ENCODE peak calls at places on chromosome 4, in ten cellular contexts. One of them, this sample, is unnamed.
A peak's percentile ranks its signal among the peaks of the same experiment; 100 is the strongest.

GRCh38 chr4:145049241-145049640 is 48.8 kb downstream of the ANAPC10 start:
- DNase-seq in skeletal muscle cell: no peak
- DNase-seq in tibial nerve: no peak
- DNase-seq in HFF-Myc: no peak
- DNase-seq in fibroblast of mammary gland: no peak
- DNase-seq in heart right ventricle: no peak
- DNase-seq in A549: no peak
- DNase-seq in IMR-90: no peak
- DNase-seq in gastrocnemius medialis: no peak
- DNase-seq in left ventricle myocardium inferior: no peak
- DNase-seq in this sample: no peak

GRCh38 chr4:83054928-83055327 is 19.9 kb downstream of the COPS4 start:
- DNase-seq in skeletal muscle cell: no peak
- DNase-seq in A549: no peak
- DNase-seq in gastrocnemius medialis: no peak
- DNase-seq in left ventricle myocardium inferior: no peak
- DNase-seq in fibroblast of mammary gland: peak; percentile 41
- DNase-seq in HFF-Myc: no peak
- DNase-seq in tibial nerve: no peak
- DNase-seq in heart right ventricle: no peak
- DNase-seq in IMR-90: peak; percentile 15
- DNase-seq in this sample: peak; percentile 15

GRCh38 chr4:43014266-43014665 is 121.8 kb downstream of the GRXCR1 start:
- DNase-seq in skeletal muscle cell: no peak
- DNase-seq in A549: no peak
- DNase-seq in gastrocnemius medialis: no peak
- DNase-seq in HFF-Myc: no peak
- DNase-seq in IMR-90: no peak
- DNase-seq in left ventricle myocardium inferior: no peak
- DNase-seq in tibial nerve: no peak
- DNase-seq in heart right ventricle: no peak
- DNase-seq in fibroblast of mammary gland: no peak
- DNase-seq in this sample: no peak

GRCh38 chr4:154858166-154858565 is 77.1 kb downstream of the RBM46 start:
- DNase-seq in A549: no peak
- DNase-seq in HFF-Myc: no peak
- DNase-seq in heart right ventricle: no peak
- DNase-seq in skeletal muscle cell: no peak
- DNase-seq in tibial nerve: no peak
- DNase-seq in gastrocnemius medialis: no peak
- DNase-seq in left ventricle myocardium inferior: no peak
- DNase-seq in IMR-90: no peak
- DNase-seq in fibroblast of mammary gland: no peak
- DNase-seq in this sample: no peak

GRCh38 chr4:88979292-88979691 is 77.7 kb downstream of the FAM13A start:
- DNase-seq in fibroblast of mammary gland: no peak
- DNase-seq in A549: no peak
- DNase-seq in IMR-90: peak; percentile 20
- DNase-seq in gastrocnemius medialis: no peak
- DNase-seq in left ventricle myocardium inferior: no peak
- DNase-seq in HFF-Myc: no peak
- DNase-seq in skeletal muscle cell: no peak
- DNase-seq in tibial nerve: no peak
- DNase-seq in heart right ventricle: no peak
- DNase-seq in this sample: no peak

GRCh38 chr4:5381981-5382441 is 326.3 kb downstream of the EVC2 start:
- DNase-seq in gastrocnemius medialis: no peak
- DNase-seq in fibroblast of mammary gland: peak; percentile 18
- DNase-seq in A549: peak; percentile 31
- DNase-seq in left ventricle myocardium inferior: no peak
- DNase-seq in HFF-Myc: no peak
- DNase-seq in tibial nerve: no peak
- DNase-seq in heart right ventricle: no peak
- DNase-seq in IMR-90: peak; percentile 94
- DNase-seq in skeletal muscle cell: no peak
- DNase-seq in this sample: no peak

GRCh38 chr4:7651461-7651921 is 216.8 kb upstream of the PSAPL1 start:
- DNase-seq in left ventricle myocardium inferior: no peak
- DNase-seq in gastrocnemius medialis: no peak
- DNase-seq in IMR-90: peak; percentile 19
- DNase-seq in tibial nerve: peak; percentile 59
- DNase-seq in fibroblast of mammary gland: peak; percentile 48
- DNase-seq in A549: no peak
- DNase-seq in heart right ventricle: peak; percentile 31
- DNase-seq in skeletal muscle cell: no peak
- DNase-seq in HFF-Myc: no peak
- DNase-seq in this sample: no peak

GRCh38 chr4:175071123-175071522 is 153.0 kb downstream of the ADAM29 start:
- DNase-seq in left ventricle myocardium inferior: no peak
- DNase-seq in tibial nerve: no peak
- DNase-seq in IMR-90: no peak
- DNase-seq in gastrocnemius medialis: no peak
- DNase-seq in skeletal muscle cell: no peak
- DNase-seq in HFF-Myc: no peak
- DNase-seq in A549: no peak
- DNase-seq in fibroblast of mammary gland: no peak
- DNase-seq in heart right ventricle: no peak
- DNase-seq in this sample: no peak

GRCh38 chr4:159256037-159256436 is 153.2 kb downstream of the RAPGEF2 start:
- DNase-seq in tibial nerve: no peak
- DNase-seq in skeletal muscle cell: no peak
- DNase-seq in IMR-90: no peak
- DNase-seq in heart right ventricle: no peak
- DNase-seq in HFF-Myc: no peak
- DNase-seq in fibroblast of mammary gland: no peak
- DNase-seq in A549: no peak
- DNase-seq in left ventricle myocardium inferior: no peak
- DNase-seq in gastrocnemius medialis: no peak
- DNase-seq in this sample: no peak

GRCh38 chr4:151643564-151643963 is 117.2 kb downstream of the GATB start:
- DNase-seq in IMR-90: no peak
- DNase-seq in tibial nerve: no peak
- DNase-seq in skeletal muscle cell: no peak
- DNase-seq in fibroblast of mammary gland: no peak
- DNase-seq in heart right ventricle: no peak
- DNase-seq in HFF-Myc: no peak
- DNase-seq in left ventricle myocardium inferior: no peak
- DNase-seq in A549: no peak
- DNase-seq in gastrocnemius medialis: no peak
- DNase-seq in this sample: no peak

GRCh38 chr4:55706526-55706925 is 70.4 kb upstream of the NMU start:
- DNase-seq in skeletal muscle cell: no peak
- DNase-seq in heart right ventricle: no peak
- DNase-seq in gastrocnemius medialis: no peak
- DNase-seq in fibroblast of mammary gland: no peak
- DNase-seq in tibial nerve: no peak
- DNase-seq in HFF-Myc: no peak
- DNase-seq in IMR-90: peak; percentile 11
- DNase-seq in A549: no peak
- DNase-seq in left ventricle myocardium inferior: no peak
- DNase-seq in this sample: no peak

GRCh38 chr4:25694466-25694865 is 38.8 kb downstream of the SLC34A2 start:
- DNase-seq in fibroblast of mammary gland: peak; percentile 10
- DNase-seq in IMR-90: peak; percentile 1
- DNase-seq in heart right ventricle: no peak
- DNase-seq in gastrocnemius medialis: no peak
- DNase-seq in tibial nerve: no peak
- DNase-seq in A549: peak; percentile 8
- DNase-seq in skeletal muscle cell: no peak
- DNase-seq in HFF-Myc: no peak
- DNase-seq in left ventricle myocardium inferior: no peak
- DNase-seq in this sample: no peak

GRCh38 chr4:30402276-30402675 is 317.9 kb upstream of the PCDH7 start:
- DNase-seq in skeletal muscle cell: peak; percentile 52
- DNase-seq in gastrocnemius medialis: no peak
- DNase-seq in HFF-Myc: no peak
- DNase-seq in heart right ventricle: no peak
- DNase-seq in fibroblast of mammary gland: peak; percentile 47
- DNase-seq in left ventricle myocardium inferior: no peak
- DNase-seq in IMR-90: peak; percentile 29
- DNase-seq in tibial nerve: no peak
- DNase-seq in A549: no peak
- DNase-seq in this sample: no peak

GRCh38 chr4:48032721-48033120 is 16.1 kb downstream of the NIPAL1 start:
- DNase-seq in gastrocnemius medialis: no peak
- DNase-seq in A549: no peak
- DNase-seq in skeletal muscle cell: no peak
- DNase-seq in tibial nerve: no peak
- DNase-seq in heart right ventricle: no peak
- DNase-seq in IMR-90: no peak
- DNase-seq in fibroblast of mammary gland: peak; percentile 28
- DNase-seq in left ventricle myocardium inferior: no peak
- DNase-seq in HFF-Myc: no peak
- DNase-seq in this sample: no peak

GRCh38 chr4:183960021-183960420 is 54.9 kb downstream of the STOX2 start:
- DNase-seq in A549: peak; percentile 17
- DNase-seq in skeletal muscle cell: peak; percentile 11
- DNase-seq in IMR-90: peak; percentile 72
- DNase-seq in left ventricle myocardium inferior: peak; percentile 36
- DNase-seq in HFF-Myc: peak; percentile 2
- DNase-seq in gastrocnemius medialis: peak; percentile 27
- DNase-seq in heart right ventricle: peak; percentile 73
- DNase-seq in fibroblast of mammary gland: peak; percentile 74
- DNase-seq in tibial nerve: peak; percentile 76
- DNase-seq in this sample: peak; percentile 37

GRCh38 chr4:152807294-152807829 is 27.6 kb downstream of the ARFIP1 start:
- DNase-seq in skeletal muscle cell: peak; percentile 5
- DNase-seq in IMR-90: peak; percentile 50
- DNase-seq in heart right ventricle: no peak
- DNase-seq in tibial nerve: no peak
- DNase-seq in left ventricle myocardium inferior: no peak
- DNase-seq in A549: no peak
- DNase-seq in fibroblast of mammary gland: peak; percentile 75
- DNase-seq in HFF-Myc: no peak
- DNase-seq in gastrocnemius medialis: no peak
- DNase-seq in this sample: peak; percentile 23

GRCh38 chr4:69860007-69860406 is at the start of gene SULT1E1:
- DNase-seq in skeletal muscle cell: peak; percentile 83
- DNase-seq in heart right ventricle: no peak
- DNase-seq in HFF-Myc: no peak
- DNase-seq in A549: no peak
- DNase-seq in fibroblast of mammary gland: peak; percentile 70
- DNase-seq in tibial nerve: no peak
- DNase-seq in IMR-90: peak; percentile 0
- DNase-seq in left ventricle myocardium inferior: no peak
- DNase-seq in gastrocnemius medialis: no peak
- DNase-seq in this sample: no peak

GRCh38 chr4:5976921-5977320 is 41.3 kb downstream of the C4orf50 start:
- DNase-seq in HFF-Myc: no peak
- DNase-seq in fibroblast of mammary gland: no peak
- DNase-seq in skeletal muscle cell: no peak
- DNase-seq in gastrocnemius medialis: no peak
- DNase-seq in left ventricle myocardium inferior: no peak
- DNase-seq in tibial nerve: no peak
- DNase-seq in heart right ventricle: no peak
- DNase-seq in A549: no peak
- DNase-seq in IMR-90: no peak
- DNase-seq in this sample: no peak

GRCh38 chr4:108010167-108010566 is 20.5 kb downstream of the HADH start:
- DNase-seq in skeletal muscle cell: peak; percentile 48
- DNase-seq in A549: no peak
- DNase-seq in gastrocnemius medialis: no peak
- DNase-seq in HFF-Myc: peak; percentile 15
- DNase-seq in heart right ventricle: no peak
- DNase-seq in tibial nerve: no peak
- DNase-seq in fibroblast of mammary gland: peak; percentile 88
- DNase-seq in IMR-90: peak; percentile 89
- DNase-seq in left ventricle myocardium inferior: no peak
- DNase-seq in this sample: no peak
- H3K4me3 ChIP-seq in skeletal muscle cell: no peak overlapping the region
- H3K4me3 ChIP-seq in A549: no peak overlapping the region
- H3K4me3 ChIP-seq in gastrocnemius medialis: no peak overlapping the region
- H3K4me3 ChIP-seq in HFF-Myc: no peak overlapping the region
- H3K4me3 ChIP-seq in heart right ventricle: no peak overlapping the region
- H3K4me3 ChIP-seq in tibial nerve: no peak overlapping the region
- H3K4me3 ChIP-seq in fibroblast of mammary gland: no peak overlapping the region
- H3K4me3 ChIP-seq in IMR-90: no peak overlapping the region
- H3K4me3 ChIP-seq in left ventricle myocardium inferior: no peak overlapping the region
- H3K4me3 ChIP-seq in this sample: no peak overlapping the region

GRCh38 chr4:41148292-41148691 is 66.0 kb downstream of the APBB2 start:
- DNase-seq in HFF-Myc: no peak
- DNase-seq in skeletal muscle cell: no peak
- DNase-seq in heart right ventricle: no peak
- DNase-seq in fibroblast of mammary gland: peak; percentile 38
- DNase-seq in IMR-90: no peak
- DNase-seq in left ventricle myocardium inferior: no peak
- DNase-seq in tibial nerve: no peak
- DNase-seq in A549: no peak
- DNase-seq in gastrocnemius medialis: no peak
- DNase-seq in this sample: no peak
- H3K4me3 ChIP-seq in HFF-Myc: no peak overlapping the region
- H3K4me3 ChIP-seq in skeletal muscle cell: no peak overlapping the region
- H3K4me3 ChIP-seq in heart right ventricle: no peak overlapping the region
- H3K4me3 ChIP-seq in fibroblast of mammary gland: no peak overlapping the region
- H3K4me3 ChIP-seq in IMR-90: no peak overlapping the region
- H3K4me3 ChIP-seq in left ventricle myocardium inferior: no peak overlapping the region
- H3K4me3 ChIP-seq in tibial nerve: no peak overlapping the region
- H3K4me3 ChIP-seq in A549: no peak overlapping the region
- H3K4me3 ChIP-seq in gastrocnemius medialis: no peak overlapping the region
- H3K4me3 ChIP-seq in this sample: no peak overlapping the region

GRCh38 chr4:2868840-2869487 is 25.3 kb downstream of the ADD1 start:
- DNase-seq in tibial nerve: no peak
- DNase-seq in gastrocnemius medialis: no peak
- DNase-seq in left ventricle myocardium inferior: no peak
- DNase-seq in skeletal muscle cell: no peak
- DNase-seq in HFF-Myc: no peak
- DNase-seq in IMR-90: no peak
- DNase-seq in fibroblast of mammary gland: no peak
- DNase-seq in heart right ventricle: no peak
- DNase-seq in A549: no peak
- DNase-seq in this sample: no peak
- H3K4me3 ChIP-seq in tibial nerve: no peak overlapping the region
- H3K4me3 ChIP-seq in gastrocnemius medialis: peak overlapping the region; percentile 33
- H3K4me3 ChIP-seq in left ventricle myocardium inferior: peak overlapping the region; percentile 59
- H3K4me3 ChIP-seq in skeletal muscle cell: no peak overlapping the region
- H3K4me3 ChIP-seq in HFF-Myc: no peak overlapping the region
- H3K4me3 ChIP-seq in IMR-90: no peak overlapping the region
- H3K4me3 ChIP-seq in fibroblast of mammary gland: no peak overlapping the region
- H3K4me3 ChIP-seq in heart right ventricle: peak overlapping the region; percentile 16
- H3K4me3 ChIP-seq in A549: no peak overlapping the region
- H3K4me3 ChIP-seq in this sample: no peak overlapping the region

DNA sequence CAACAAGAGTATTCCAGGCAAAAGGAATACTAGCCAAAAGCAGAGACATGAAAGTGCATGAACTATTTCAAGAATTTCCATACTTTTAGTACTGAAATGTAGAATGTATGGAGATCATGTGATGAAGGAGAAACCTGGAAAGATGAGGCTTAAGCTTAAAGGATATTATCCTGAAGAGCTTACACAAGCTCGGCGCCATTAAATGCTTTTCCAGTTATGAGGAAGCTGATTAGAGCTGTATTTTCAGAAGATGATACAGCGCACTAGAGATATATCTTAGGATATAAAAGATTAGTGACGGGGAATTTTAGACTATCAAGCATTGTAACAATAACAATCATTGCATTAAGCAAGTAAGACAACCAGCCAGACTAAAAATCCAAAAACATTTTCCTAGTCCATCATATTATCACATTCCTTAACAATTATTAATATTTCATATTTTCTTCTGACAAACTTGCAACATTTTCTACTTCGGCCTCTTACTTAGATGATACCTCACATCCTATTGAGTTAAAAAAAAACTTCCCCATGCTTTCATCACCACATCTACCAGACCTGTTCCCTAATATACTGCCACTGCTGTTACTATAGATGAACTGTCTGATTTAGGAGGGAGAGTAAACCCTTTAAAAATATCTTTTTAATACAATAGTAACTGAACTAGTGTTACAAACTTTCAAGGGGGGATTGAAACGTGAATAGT is 1.3 kb downstream of the FAM200B start:
- DNase-seq in gastrocnemius medialis: no peak
- DNase-seq in heart right ventricle: no peak
- DNase-seq in A549: no peak
- DNase-seq in fibroblast of mammary gland: no peak
- DNase-seq in IMR-90: peak; percentile 17
- DNase-seq in HFF-Myc: no peak
- DNase-seq in tibial nerve: no peak
- DNase-seq in left ventricle myocardium inferior: no peak
- DNase-seq in skeletal muscle cell: no peak
- DNase-seq in this sample: no peak
- H3K4me3 ChIP-seq in gastrocnemius medialis: peak overlapping the region; percentile 86
- H3K4me3 ChIP-seq in heart right ventricle: peak overlapping the region; percentile 70
- H3K4me3 ChIP-seq in A549: peak overlapping the region; percentile 69
- H3K4me3 ChIP-seq in fibroblast of mammary gland: peak overlapping the region; percentile 92
- H3K4me3 ChIP-seq in IMR-90: peak overlapping the region; percentile 86
- H3K4me3 ChIP-seq in HFF-Myc: peak overlapping the region; percentile 80
- H3K4me3 ChIP-seq in tibial nerve: peak overlapping the region; percentile 69
- H3K4me3 ChIP-seq in left ventricle myocardium inferior: peak overlapping the region; percentile 89
- H3K4me3 ChIP-seq in skeletal muscle cell: peak overlapping the region; percentile 77
- H3K4me3 ChIP-seq in this sample: peak overlapping the region; percentile 84